ENCODE peak calls at places on chromosomes 6 and 20, in five cellular contexts. M, Y, O, F and L are unnamed samples.

GRCh38 chr6:156657311-156657710 is 119.9 kb upstream of the ARID1B start:
- DNase-seq in M (no peak), Y (no peak), O (no peak), F (no peak), L (no peak)

GRCh38 chr6:71727632-71728294 is 158.6 kb upstream of the RIMS1 start:
- DNase-seq in M (no peak), Y (no peak), O (no peak), F (no peak), L (no peak)

GRCh38 chr6:14671261-14671681 is 553.7 kb downstream of the CD83 start:
- DNase-seq in M (no peak), Y (no peak), O (no peak), F (no peak), L (peak)

GRCh38 chr20:2261105-2261504 is 34.7 kb upstream of the TGM3 start:
- DNase-seq in M (no peak), Y (no peak), O (no peak), F (no peak), L (no peak)

GRCh38 chr20:4542270-4542669 is 179.4 kb upstream of the PRND start:
- DNase-seq in M (no peak), Y (no peak), O (no peak), F (no peak), L (no peak)

GRCh38 chr6:35262596-35262995 is 3.1 kb downstream of the ZNF76 start:
- DNase-seq in M (no peak), Y (no peak), O (no peak), F (no peak), L (peak)

GRCh38 chr20:37868998-37869861 is 33.7 kb upstream of the VSTM2L start:
- DNase-seq in M (no peak), Y (no peak), O (no peak), F (no peak), L (no peak)

GRCh38 chr20:62390306-62391164 is 3.6 kb downstream of the RPS21 start:
- DNase-seq in M (no peak), Y (no peak), O (no peak), F (no peak), L (no peak)

GRCh38 chr20:1897965-1898464 is 2.8 kb downstream of the SIRPA start:
- DNase-seq in M (no peak), Y (no peak), O (peak), F (no peak), L (peak)

GRCh38 chr20:23225407-23226060 is 125.1 kb upstream of the NXT1 start:
- DNase-seq in M (peak), Y (no peak), O (no peak), F (no peak), L (peak)

GRCh38 chr6:132505158-132505557 is 7.8 kb downstream of the STX7 start:
- DNase-seq in M (no peak), Y (no peak), O (no peak), F (no peak), L (no peak)

GRCh38 chr20:10090588-10091166 is 55.9 kb downstream of the ANKEF1 start:
- DNase-seq in M (peak), Y (peak), O (peak), F (peak), L (peak)

GRCh38 chr20:47175501-47175900 is 181.0 kb downstream of the ZMYND8 start:
- DNase-seq in M (no peak), Y (no peak), O (no peak), F (no peak), L (no peak)

GRCh38 chr6:43740961-43741764 is 28.8 kb upstream of the VEGFA start:
- DNase-seq in M (no peak), Y (no peak), O (no peak), F (no peak), L (no peak)

GRCh38 chr6:117441824-117442264 is 16.1 kb upstream of the ROS1 start:
- DNase-seq in M (no peak), Y (no peak), O (no peak), F (no peak), L (peak)

GRCh38 chr6:21227486-21227885 is 366.1 kb upstream of the SOX4 start:
- DNase-seq in M (no peak), Y (no peak), O (no peak), F (no peak), L (peak)

GRCh38 chr6:65452333-65452732 is 254.7 kb downstream of the EYS start:
- DNase-seq in M (no peak), Y (no peak), O (no peak), F (no peak), L (no peak)

GRCh38 chr6:93580441-93580840 is 161.1 kb upstream of the EPHA7 start:
- DNase-seq in M (no peak), Y (no peak), O (no peak), F (no peak), L (no peak)

GRCh38 chr6:548517-548916 is 108.4 kb downstream of the HUS1B start:
- DNase-seq in M (no peak), Y (no peak), O (peak), F (no peak), L (no peak)

GRCh38 chr20:44601801-44602204 is 19.4 kb downstream of the PKIG start:
- DNase-seq in M (peak), Y (no peak), O (no peak), F (no peak), L (peak)